ENCODE peak calls at places on chromosome 10, in four cellular contexts. O is HL-60, A is GM12878, U is K562. D is an unnamed sample.

GRCh38 chr10:60008816-60009215 is 102.5 kb upstream of the CCDC6 start:
- DNase-seq in A (no peak), U (no peak), O (no peak), D (no peak)

GRCh38 chr10:17645591-17646345 is 1.8 kb downstream of the STAM start:
- DNase-seq in U (no peak), A (no peak), O (no peak), D (no peak)

GRCh38 chr10:43136995-43137700 is 1.1 kb upstream of the CSGALNACT2 start:
- DNase-seq in O (no peak), A (no peak), U (no peak), D (no peak)

GRCh38 chr10:33098966-33099663 is 141.1 kb upstream of the ITGB1 start:
- DNase-seq in O (no peak), U (no peak), A (no peak), D (no peak)

GRCh38 chr10:24897326-24897926 is 55.0 kb downstream of the PRTFDC1 start:
- DNase-seq in U (peak; percentile 83), A (no peak), O (no peak), D (no peak)

GRCh38 chr10:124741281-124741921 is 2.8 kb downstream of the FAM53B start:
- DNase-seq in A (no peak), O (no peak), U (peak; percentile 76), D (peak; percentile 61)

GRCh38 chr10:110802090-110802489 is 69.6 kb upstream of the PDCD4 start:
- DNase-seq in U (no peak), O (no peak), A (no peak), D (no peak)

GRCh38 chr10:11154809-11155208 is 137.1 kb downstream of the CELF2 start:
- DNase-seq in A (no peak), O (no peak), U (no peak), D (no peak)

GRCh38 chr10:127234306-127234800 is 38.0 kb upstream of the INSYN2A start:
- DNase-seq in O (no peak), A (no peak), U (no peak), D (no peak)

GRCh38 chr10:93219347-93219746 is 145.7 kb downstream of the CYP26A1 start:
- DNase-seq in A (no peak), U (no peak), O (no peak), D (no peak)

DNA sequence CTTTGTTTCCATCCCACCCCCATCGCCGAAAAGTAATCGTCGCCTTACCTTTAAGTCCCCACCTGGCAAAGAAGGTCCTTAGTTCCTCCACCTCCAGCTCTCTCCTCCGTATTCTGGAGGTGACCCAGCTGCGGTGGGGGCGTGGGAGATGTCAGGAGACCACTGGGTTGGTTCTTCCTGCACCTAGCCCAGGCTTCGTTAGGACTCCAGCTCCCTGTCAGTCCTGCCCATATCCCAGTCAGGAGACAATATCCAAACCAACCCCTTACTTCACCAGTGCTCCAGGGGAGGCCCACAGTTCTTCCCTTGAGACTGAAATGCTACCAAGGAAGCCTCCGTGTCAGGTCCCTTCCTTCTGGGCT is 693 bp downstream of the ADIRF start:
- DNase-seq in O (no peak), U (no peak), A (no peak), D (no peak)
- TF ChIP-seq POLR2AphosphoS5 in O (no peak), U (no peak), A (no peak), D (no peak)

GRCh38 chr10:79300711-79301110 is 46.6 kb upstream of the PPIF start:
- DNase-seq in U (no peak), A (no peak), O (no peak), D (no peak)
- TF ChIP-seq SPI1 in U (no peak), A (no peak), O (no peak), D (no peak)

DNA sequence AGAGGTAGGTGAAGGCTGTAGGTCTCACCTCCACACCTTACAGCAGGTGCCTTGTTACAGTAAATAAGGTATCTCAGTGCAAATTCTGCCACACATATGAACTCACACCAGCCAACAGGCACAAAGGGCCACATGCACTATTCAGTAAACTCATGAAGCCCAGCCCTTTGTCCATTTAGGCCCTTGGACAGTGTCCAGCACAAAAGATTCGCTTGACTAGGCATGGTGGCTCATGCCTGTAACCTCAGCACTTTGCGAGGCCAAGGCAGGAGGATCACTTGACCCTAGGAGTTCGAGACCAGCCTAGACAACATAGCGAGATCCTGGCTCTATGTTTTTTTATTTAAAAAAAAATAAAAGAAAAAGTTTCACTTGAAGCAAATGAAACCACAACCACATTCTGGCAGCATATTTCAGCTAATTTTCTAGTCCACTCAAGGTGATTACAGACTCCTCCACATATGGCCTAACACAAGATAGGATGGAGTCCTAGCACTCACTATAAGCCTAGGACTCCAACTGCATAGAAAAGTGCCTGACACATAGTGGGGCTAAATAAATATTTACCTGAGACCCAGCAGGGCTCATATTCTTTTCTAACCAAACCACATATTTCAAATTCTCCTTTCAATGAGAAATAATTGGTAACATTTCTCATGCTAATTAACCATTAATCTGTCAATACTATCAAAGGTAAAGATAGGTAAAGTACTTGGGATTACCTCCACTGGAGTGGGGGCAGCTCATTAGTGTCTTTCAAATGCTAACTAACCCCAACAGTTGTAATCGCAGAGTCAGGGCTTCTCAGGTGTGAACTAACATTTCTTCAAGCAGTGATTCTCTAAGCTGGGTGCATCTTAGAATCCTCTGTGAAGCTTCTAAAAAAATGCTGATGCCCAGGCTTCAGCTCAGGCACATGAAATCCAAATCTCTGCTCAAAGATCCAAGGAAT is 4.5 kb upstream of the ANKRD1 start:
- DNase-seq in O (no peak), A (no peak), U (no peak), D (no peak)
- TF ChIP-seq POLR2AphosphoS5 in O (no peak), A (no peak), U (no peak), D (no peak)

DNA sequence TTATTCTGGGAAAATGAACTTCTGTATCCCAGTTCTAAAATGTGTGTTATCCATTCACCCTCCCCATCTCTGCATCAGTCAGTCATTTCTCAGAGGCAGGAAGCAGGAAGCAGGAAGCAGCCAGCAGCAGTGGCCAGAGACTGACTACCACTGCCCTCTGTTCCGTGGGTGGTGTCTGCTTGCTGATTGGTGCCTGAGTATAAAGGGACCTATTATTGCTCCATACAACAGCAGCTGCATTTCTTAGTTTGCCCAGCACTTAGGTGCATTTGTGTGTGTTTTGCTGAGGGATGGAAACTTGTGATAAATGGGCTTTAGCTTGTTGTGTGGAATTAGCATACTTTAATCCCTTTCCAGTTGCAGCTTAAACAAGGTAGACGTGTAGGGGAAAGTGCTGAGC is 582.2 kb downstream of the SORCS1 start:
- DNase-seq in O (no peak), A (no peak), U (no peak), D (no peak)
- TF ChIP-seq SPI1 in O (no peak), A (no peak), U (no peak), D (no peak)

GRCh38 chr10:99808285-99808684 is 25.8 kb downstream of the ABCC2 start:
- DNase-seq in A (no peak), U (no peak), O (no peak), D (no peak)

GRCh38 chr10:99807786-99808185 is 25.3 kb downstream of the ABCC2 start:
- DNase-seq in A (no peak), U (no peak), O (no peak), D (no peak)

GRCh38 chr10:99812177-99812576 is 29.7 kb downstream of the ABCC2 start:
- DNase-seq in O (no peak), A (no peak), U (no peak), D (no peak)

GRCh38 chr10:99809481-99809880 is 27.0 kb downstream of the ABCC2 start:
- DNase-seq in A (no peak), O (no peak), U (no peak), D (no peak)

GRCh38 chr10:99809931-99810615 is 27.6 kb downstream of the ABCC2 start:
- DNase-seq in O (no peak), U (no peak), A (no peak), D (no peak)
- TF ChIP-seq POLR2AphosphoS5 in O (no peak), U (no peak), A (no peak), D (no peak)

GRCh38 chr10:130714700-130715467 is 578.7 kb downstream of the GLRX3 start:
- DNase-seq in U (no peak), A (no peak), O (no peak), D (no peak)
- TF ChIP-seq SPI1 in U (no peak), A (no peak), O (no peak), D (no peak)